ENCODE peak calls at places on chromosome 11, in five cellular contexts. L, J, O, E and F are unnamed samples.

GRCh38 chr11:72777755-72778278 is 16.0 kb downstream of the STARD10 start:
- DNase-seq in J (no peak), L (no peak), E (no peak), O (peak; percentile 64), F (no peak)

GRCh38 chr11:71977743-71978418 is 20.8 kb upstream of the IL18BP start:
- DNase-seq in L (no peak), O (peak; percentile 89), J (peak; percentile 57), E (peak; percentile 80), F (peak; percentile 25)

GRCh38 chr11:134764367-134764766 is 352.3 kb upstream of the B3GAT1 start:
- DNase-seq in J (no peak), L (no peak), O (no peak), E (no peak), F (no peak)

GRCh38 chr11:25377466-25377865 is 880.6 kb downstream of the LUZP2 start:
- DNase-seq in O (no peak), J (no peak), L (no peak), E (peak; percentile 1), F (no peak)

GRCh38 chr11:65383778-65384177 is 1.3 kb upstream of the SLC25A45 start:
- DNase-seq in J (no peak), E (peak; percentile 15), O (no peak), L (no peak), F (no peak)

GRCh38 chr11:114237321-114238280 is 58.6 kb upstream of the NNMT start:
- DNase-seq in J (peak; percentile 2), L (no peak), E (peak; percentile 49), O (no peak), F (no peak)

GRCh38 chr11:12399355-12399754 is 22.0 kb downstream of the PARVA start:
- DNase-seq in O (no peak), L (no peak), J (peak; percentile 33), E (no peak), F (no peak)

GRCh38 chr11:123478352-123478986 is 48.4 kb downstream of the GRAMD1B start:
- DNase-seq in E (peak; percentile 89), J (peak; percentile 85), O (peak; percentile 58), L (no peak), F (peak; percentile 59)

GRCh38 chr11:35275808-35276170 is 136.8 kb downstream of the CD44 start:
- DNase-seq in O (no peak), L (no peak), E (peak; percentile 20), J (no peak), F (no peak)

GRCh38 chr11:86171627-86172026 is 72.9 kb upstream of the EED start:
- DNase-seq in O (no peak), J (no peak), E (no peak), L (no peak), F (no peak)

GRCh38 chr11:14672635-14673034 is 29.0 kb downstream of the PDE3B start:
- DNase-seq in O (no peak), L (no peak), E (peak; percentile 11), J (peak; percentile 73), F (no peak)

GRCh38 chr11:117296881-117297280 is 5.7 kb downstream of the BACE1-AS start:
- DNase-seq in L (no peak), O (no peak), J (no peak), E (no peak), F (no peak)

GRCh38 chr11:11432621-11433319 is 79.7 kb upstream of the CSNK2A3 start:
- DNase-seq in L (no peak), O (no peak), E (no peak), J (no peak), F (no peak)

GRCh38 chr11:123386746-123387510 is 43.1 kb upstream of the GRAMD1B start:
- DNase-seq in J (peak; percentile 43), O (no peak), E (peak; percentile 35), L (no peak), F (no peak)

GRCh38 chr11:27468209-27468608 is 4.4 kb downstream of the LGR4 start:
- DNase-seq in E (peak; percentile 64), L (no peak), J (peak; percentile 53), O (no peak), F (no peak)

GRCh38 chr11:1041471-1041870 is 5.0 kb upstream of the MUC6 start:
- DNase-seq in O (no peak), J (no peak), E (no peak), L (peak; percentile 38), F (no peak)

DNA sequence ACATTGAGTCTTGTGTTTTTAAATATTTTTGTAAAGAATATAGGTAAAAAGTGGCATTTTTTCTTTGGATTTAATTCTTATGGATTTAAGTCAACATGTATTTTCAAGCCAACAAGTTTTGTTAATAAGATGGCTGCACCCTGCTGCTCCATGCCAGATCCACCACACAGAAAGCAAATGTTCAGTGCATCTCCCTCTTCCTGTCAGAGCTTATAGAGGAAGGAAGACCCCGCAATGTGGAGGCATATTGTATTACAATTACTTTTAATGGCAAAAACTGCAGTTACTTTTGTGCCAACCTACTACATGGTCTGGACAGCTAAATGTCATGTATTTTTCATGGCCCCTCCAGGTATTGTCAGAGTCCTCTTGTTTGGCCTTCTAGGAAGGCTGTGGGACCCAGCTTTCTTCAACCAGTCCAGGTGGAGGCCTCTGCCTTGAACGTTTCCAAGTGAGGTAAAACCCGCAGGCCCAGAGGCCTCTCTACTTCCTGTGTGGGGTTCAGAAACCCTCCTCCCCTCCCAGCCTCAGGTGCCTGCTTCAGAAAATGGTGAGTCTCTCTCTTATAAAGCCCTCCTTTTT is at the start of gene CD3E:
- DNase-seq in O (peak; percentile 76), L (no peak), E (no peak), J (no peak), F (peak; percentile 73)
- H3K4me3 ChIP-seq in O (peak within 1 kb of the TSS; percentile 32), L (peak within 1 kb of the TSS; percentile 33), E (no peak within 1 kb of the TSS), J (no peak within 1 kb of the TSS), F (peak within 1 kb of the TSS; percentile 90)

GRCh38 chr11:128628686-128629085 is 41.3 kb upstream of the ETS1 start:
- DNase-seq in E (no peak), L (no peak), O (peak; percentile 84), J (no peak), F (peak; percentile 62)
- H3K4me3 ChIP-seq in E (no peak overlapping the region), L (no peak overlapping the region), O (no peak overlapping the region), J (no peak overlapping the region), F (peak overlapping the region; percentile 6)

GRCh38 chr11:61792310-61793083 is at the start of the genes FEN1 and TMEM258:
- DNase-seq in O (peak; percentile 94), L (peak; percentile 95), E (peak; percentile 94), J (peak; percentile 94), F (peak; percentile 80)
- H3K4me3 ChIP-seq in O (peak within 1 kb of the TSS; percentile 87), L (peak within 1 kb of the TSS; percentile 96), E (peak within 1 kb of the TSS; percentile 100), J (peak within 1 kb of the TSS; percentile 74), F (peak within 1 kb of the TSS; percentile 92)

DNA sequence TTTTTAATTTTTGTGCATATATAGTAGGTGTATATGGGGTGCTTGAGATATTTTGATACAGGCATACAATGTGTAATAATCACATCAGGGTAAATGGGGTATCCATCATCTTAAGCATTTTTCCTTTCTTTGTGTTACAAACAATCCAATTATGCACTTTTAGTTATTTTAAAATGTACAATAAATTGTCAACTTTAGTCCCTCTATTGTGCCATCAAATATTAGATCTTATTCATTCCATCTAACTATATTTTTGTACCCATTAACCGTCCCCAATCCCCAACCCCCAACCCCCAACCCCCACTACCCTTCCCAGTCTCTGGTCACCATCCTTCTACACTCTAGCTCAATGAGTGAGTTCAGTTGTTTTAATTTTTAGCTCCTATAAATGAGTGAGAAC is 335.1 kb upstream of the C11orf87 start:
- DNase-seq in L (no peak), E (no peak), J (no peak), O (no peak), F (no peak)
- H3K4me3 ChIP-seq in L (no peak overlapping the region), E (no peak overlapping the region), J (no peak overlapping the region), O (no peak overlapping the region), F (no peak overlapping the region)

DNA sequence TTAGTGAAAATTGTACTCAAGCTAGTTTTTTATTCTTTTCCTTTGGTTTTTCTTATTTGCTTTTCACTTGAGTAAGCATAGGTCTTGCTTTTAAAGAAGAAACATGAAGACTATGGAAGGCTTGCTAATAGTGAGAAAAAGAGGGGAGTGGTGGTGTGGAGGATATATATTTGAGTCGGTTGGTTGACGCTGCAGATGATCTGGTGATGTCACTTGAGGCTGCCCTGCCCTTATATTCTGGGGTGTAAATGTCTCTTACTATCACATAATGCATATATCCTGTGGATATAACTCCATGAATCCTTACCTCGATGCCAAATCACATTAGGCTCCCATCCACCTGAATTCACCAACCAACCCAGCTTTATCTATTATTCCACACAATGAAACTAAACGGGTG is 2.9 kb downstream of the GRIA4 start:
- DNase-seq in O (no peak), J (no peak), E (no peak), L (no peak), F (no peak)
- H3K4me3 ChIP-seq in O (no peak overlapping the region), J (no peak overlapping the region), E (no peak overlapping the region), L (no peak overlapping the region), F (no peak overlapping the region)

GRCh38 chr11:61793829-61794204 is 1.1 kb downstream of the FEN1 start:
- DNase-seq in L (no peak), J (no peak), O (no peak), E (no peak), F (no peak)
- H3K4me3 ChIP-seq in L (peak overlapping the region; percentile 96), J (no peak overlapping the region), O (no peak overlapping the region), E (peak overlapping the region; percentile 100), F (no peak overlapping the region)

GRCh38 chr11:125942771-125943428 is 2.9 kb upstream of the VSIG10L2 start:
- DNase-seq in L (no peak), O (no peak), J (no peak), E (no peak), F (no peak)
- H3K4me3 ChIP-seq in L (no peak overlapping the region), O (no peak overlapping the region), J (no peak overlapping the region), E (no peak overlapping the region), F (no peak overlapping the region)

GRCh38 chr11:125320347-125321122 is 156.0 kb downstream of the PKNOX2 start:
- DNase-seq in O (no peak), J (no peak), L (no peak), E (no peak), F (no peak)
- H3K4me3 ChIP-seq in O (no peak overlapping the region), J (no peak overlapping the region), L (no peak overlapping the region), E (no peak overlapping the region), F (no peak overlapping the region)

DNA sequence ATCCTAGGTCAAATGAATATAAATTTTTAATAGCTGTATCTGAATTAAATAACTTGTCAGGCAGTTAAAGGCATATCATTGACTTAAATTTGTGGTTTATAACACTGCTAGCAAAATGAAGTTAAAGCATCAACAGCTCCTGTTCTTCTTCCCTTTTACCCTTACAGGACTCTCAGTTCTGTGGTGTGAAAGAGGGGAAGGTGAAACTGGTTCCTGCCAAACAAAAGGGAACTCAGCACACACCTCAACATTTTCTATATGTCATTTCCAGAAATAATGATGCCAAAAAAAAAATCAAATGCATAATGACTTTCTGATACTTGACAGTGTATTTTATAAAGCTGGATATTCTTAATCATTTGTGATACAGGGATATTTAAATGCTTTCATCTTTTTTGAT is 21.2 kb downstream of the ARL14EP start:
- DNase-seq in J (no peak), E (no peak), O (no peak), L (no peak), F (no peak)
- H3K4me3 ChIP-seq in J (no peak overlapping the region), E (no peak overlapping the region), O (no peak overlapping the region), L (no peak overlapping the region), F (no peak overlapping the region)

DNA sequence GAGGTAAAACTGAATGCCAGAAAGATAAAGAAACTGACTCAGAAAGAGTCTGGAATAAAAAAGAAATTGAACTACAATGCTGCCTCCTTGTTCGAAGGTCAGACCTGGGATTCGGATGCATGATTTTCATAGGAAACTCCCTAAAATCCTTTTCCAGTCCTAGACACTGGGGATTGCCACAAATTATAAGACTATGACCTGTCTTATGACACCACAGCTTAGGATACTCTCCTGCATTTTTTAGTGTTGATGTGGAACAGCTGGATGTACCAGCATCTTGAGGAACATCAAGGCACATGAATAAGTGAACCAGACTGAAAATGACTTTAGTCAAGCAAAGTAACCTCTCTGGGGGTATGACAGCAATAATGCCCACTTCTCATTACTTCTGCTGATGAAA is 9.0 kb downstream of the KIRREL3 start:
- DNase-seq in O (no peak), E (peak; percentile 48), J (peak; percentile 80), L (no peak), F (no peak)
- H3K4me3 ChIP-seq in O (no peak overlapping the region), E (peak overlapping the region; percentile 41), J (no peak overlapping the region), L (no peak overlapping the region), F (no peak overlapping the region)